ENCODE peak calls at places on chromosomes 12 and 14, in seven cellular contexts. X, W, M, F, D, I and Q are unnamed samples.

GRCh38 chr12:124550123-124551089 is 17.0 kb downstream of the NCOR2 start:
- DNase-seq in X (peak; percentile 30), W (peak; percentile 33), M (no peak), F (no peak), D (no peak), I (no peak), Q (no peak)

GRCh38 chr12:123471374-123472068 is 13.6 kb downstream of the SNRNP35 start:
- DNase-seq in X (peak; percentile 32), W (no peak), M (no peak), F (no peak), D (no peak), I (no peak), Q (peak; percentile 92)

GRCh38 chr12:88310069-88310468 is 168.0 kb downstream of the TMTC3 start:
- DNase-seq in X (no peak), W (no peak), M (no peak), F (no peak), D (no peak), I (no peak), Q (peak; percentile 69)

GRCh38 chr12:124449623-124450375 is 117.6 kb downstream of the NCOR2 start:
- DNase-seq in X (no peak), W (no peak), M (no peak), F (no peak), D (no peak), I (no peak), Q (no peak)

GRCh38 chr12:68481181-68481941 is 129.3 kb upstream of the RAP1B start:
- DNase-seq in X (no peak), W (no peak), M (no peak), F (no peak), D (no peak), I (no peak), Q (no peak)

GRCh38 chr14:103492156-103492555 is 30.5 kb downstream of the CKB start:
- DNase-seq in X (no peak), W (no peak), M (no peak), F (no peak), D (no peak), I (no peak), Q (no peak)

GRCh38 chr12:34298176-34298970 is 276.1 kb downstream of the ALG10 start:
- DNase-seq in X (no peak), W (no peak), M (no peak), F (no peak), D (no peak), I (peak; percentile 46), Q (no peak)

GRCh38 chr14:64549805-64550538 is at the start of gene PPP1R36:
- DNase-seq in X (no peak), W (no peak), M (peak; percentile 33), F (peak; percentile 64), D (no peak), I (no peak), Q (peak; percentile 73)